ENCODE peak calls at places on chromosome 10, in ten cellular contexts. C is tibial artery, L is astrocyte of the spinal cord, R is IMR-90, N is endodermal cell, T is GM06990, I is right atrium auricular region, K is brain microvascular endothelial cell, Y is adrenal gland, S is ovary. Q is an unnamed sample.

GRCh38 chr10:114711487-114712250 is 53.6 kb upstream of the ABLIM1 start:
- DNase-seq in R (no peak), T (no peak), C (no peak), L (no peak), I (no peak), Y (no peak), N (no peak), K (no peak), S (no peak), Q (no peak)

GRCh38 chr10:102918817-102919236 is 733 bp downstream of the CNNM2 start:
- DNase-seq in C (peak), Y (peak), L (no peak), K (no peak), S (no peak), R (no peak), T (no peak), I (no peak), N (peak), Q (no peak)

GRCh38 chr10:77037735-77038411 is 599.7 kb downstream of the KCNMA1 start:
- DNase-seq in R (no peak), C (no peak), T (no peak), K (no peak), I (no peak), Y (no peak), L (no peak), S (no peak), N (no peak), Q (no peak)

GRCh38 chr10:117925369-117925768 is 121.4 kb downstream of the RAB11FIP2 start:
- DNase-seq in N (no peak), R (no peak), L (no peak), T (no peak), C (no peak), Y (no peak), K (no peak), I (no peak), S (no peak), Q (no peak)

GRCh38 chr10:20871970-20872369 is 25.1 kb downstream of the NEBL start:
- DNase-seq in C (no peak), N (no peak), T (no peak), Y (no peak), S (no peak), R (no peak), I (no peak), L (no peak), K (no peak), Q (no peak)

GRCh38 chr10:121536271-121536918 is 61.8 kb downstream of the FGFR2 start:
- DNase-seq in L (no peak), S (no peak), K (no peak), T (no peak), N (no peak), R (no peak), Y (no peak), C (peak), I (no peak), Q (no peak)

GRCh38 chr10:34696423-34696822 is 118.7 kb downstream of the PARD3 start:
- DNase-seq in I (no peak), T (no peak), N (no peak), C (no peak), R (peak), K (peak), Y (no peak), L (peak), S (no peak), Q (peak)

GRCh38 chr10:71217266-71218045 is 5.1 kb downstream of the UNC5B start:
- DNase-seq in R (no peak), L (peak), I (peak), N (peak), C (no peak), Y (peak), T (no peak), K (no peak), S (peak), Q (no peak)

GRCh38 chr10:78025685-78026364 is 3.5 kb downstream of the POLR3A start:
- DNase-seq in I (no peak), T (no peak), R (peak), S (no peak), C (no peak), N (no peak), L (peak), K (peak), Y (no peak), Q (no peak)

GRCh38 chr10:11176746-11177145 is 159.1 kb downstream of the CELF2 start:
- DNase-seq in N (no peak), L (no peak), K (no peak), S (no peak), C (no peak), T (no peak), R (no peak), I (no peak), Y (no peak), Q (no peak)

GRCh38 chr10:116753759-116754158 is 11.4 kb upstream of the HSPA12A start:
- DNase-seq in L (no peak), R (peak), Y (peak), I (no peak), C (peak), N (no peak), T (no peak), S (no peak), K (peak), Q (no peak)

GRCh38 chr10:8758029-8758428 is 703.5 kb downstream of the GATA3 start:
- DNase-seq in L (peak), T (no peak), C (no peak), N (no peak), I (no peak), R (no peak), K (no peak), Y (no peak), S (no peak), Q (no peak)

GRCh38 chr10:7033031-7033430 is 377.8 kb downstream of the SFMBT2 start:
- DNase-seq in I (no peak), Y (no peak), S (no peak), K (no peak), L (no peak), R (no peak), T (no peak), N (no peak), C (no peak), Q (no peak)

GRCh38 chr10:103855424-103855823 is at the start of gene SH3PXD2A:
- DNase-seq in Y (no peak), I (no peak), S (peak), K (no peak), C (no peak), L (peak), R (no peak), T (no peak), N (peak), Q (no peak)

GRCh38 chr10:64840341-64840740 is 1319.1 kb downstream of the REEP3 start:
- DNase-seq in R (no peak), N (no peak), L (no peak), K (no peak), S (no peak), Y (no peak), C (no peak), I (no peak), T (no peak), Q (no peak)

GRCh38 chr10:62506371-62506770 is 132.2 kb downstream of the ZNF365 start:
- DNase-seq in L (no peak), Y (no peak), C (no peak), K (no peak), S (no peak), N (no peak), I (no peak), T (no peak), R (no peak), Q (no peak)

GRCh38 chr10:26937371-26937770 is 76.6 kb upstream of the ABI1 start:
- DNase-seq in Y (no peak), I (no peak), C (no peak), S (no peak), R (no peak), T (peak), L (no peak), N (no peak), K (no peak), Q (no peak)

GRCh38 chr10:132446661-132447445 is 49.9 kb downstream of the PWWP2B start:
- DNase-seq in Y (peak), S (no peak), T (peak), I (no peak), R (peak), L (no peak), N (peak), K (no peak), C (no peak), Q (peak)
- H3K4me3 ChIP-seq in Y (no peak), S (no peak), T (no peak), I (no peak), R (no peak), L (no peak), N (no peak), K (no peak), C (no peak), Q (no peak)

DNA sequence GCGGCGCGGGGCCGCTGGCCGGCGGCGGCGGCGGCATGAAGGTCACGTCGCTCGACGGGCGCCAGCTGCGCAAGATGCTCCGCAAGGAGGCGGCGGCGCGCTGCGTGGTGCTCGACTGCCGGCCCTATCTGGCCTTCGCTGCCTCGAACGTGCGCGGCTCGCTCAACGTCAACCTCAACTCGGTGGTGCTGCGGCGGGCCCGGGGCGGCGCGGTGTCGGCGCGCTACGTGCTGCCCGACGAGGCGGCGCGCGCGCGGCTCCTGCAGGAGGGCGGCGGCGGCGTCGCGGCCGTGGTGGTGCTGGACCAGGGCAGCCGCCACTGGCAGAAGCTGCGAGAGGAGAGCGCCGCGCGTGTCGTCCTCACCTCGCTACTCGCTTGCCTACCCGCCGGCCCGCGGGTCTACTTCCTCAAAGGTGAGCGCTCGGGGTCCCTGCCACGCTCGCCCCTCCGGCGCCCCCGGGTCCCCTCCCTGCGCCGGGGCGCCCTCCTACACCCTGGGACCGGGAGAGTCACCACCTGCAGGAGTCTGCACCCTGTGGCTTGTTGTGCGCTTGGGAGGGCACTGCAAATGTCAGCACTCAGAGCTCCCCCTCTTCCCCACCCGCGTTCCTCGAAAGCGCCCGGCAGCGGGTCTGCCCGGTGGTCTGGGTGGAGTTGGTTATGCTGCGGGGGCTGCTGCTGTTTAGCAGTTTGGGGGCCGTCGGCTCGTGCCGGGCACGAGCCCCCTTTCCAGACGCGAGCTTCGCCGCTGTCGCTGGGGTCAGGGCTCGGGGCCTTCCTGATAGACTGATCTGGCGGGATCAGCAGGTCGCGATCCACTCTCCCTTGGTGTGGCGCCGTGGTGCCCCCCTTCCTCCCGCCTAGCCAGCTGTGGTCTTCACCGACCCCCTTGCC is 627 bp downstream of the DUSP5 start:
- DNase-seq in T (peak), K (no peak), Y (peak), N (peak), L (peak), R (peak), S (peak), I (no peak), C (peak), Q (peak)
- TF ChIP-seq CTCF in T (no peak), K (no peak), Y (no peak), N (no peak), L (no peak), R (no peak), S (peak), I (no peak), C (no peak), Q (no peak)

GRCh38 chr10:5187852-5188251 is 2.9 kb upstream of the AKR1C8 start:
- DNase-seq in K (no peak), I (no peak), T (no peak), N (no peak), C (no peak), R (no peak), L (no peak), S (no peak), Y (no peak), Q (no peak)

GRCh38 chr10:5188358-5188757 is 3.4 kb upstream of the AKR1C8 start:
- DNase-seq in N (no peak), L (no peak), T (no peak), I (no peak), C (no peak), K (no peak), Y (no peak), S (no peak), R (no peak), Q (no peak)

GRCh38 chr10:5184987-5185386 is at the start of gene AKR1C8:
- DNase-seq in Y (no peak), K (no peak), I (no peak), N (no peak), L (no peak), T (no peak), R (no peak), S (no peak), C (no peak), Q (no peak)

GRCh38 chr10:5183923-5184322 is 1.0 kb downstream of the AKR1C8 start:
- DNase-seq in K (no peak), R (no peak), N (no peak), L (no peak), I (no peak), T (no peak), Y (no peak), S (no peak), C (no peak), Q (no peak)
- H3K4me3 ChIP-seq in K (no peak), R (no peak), N (peak), L (no peak), I (no peak), T (no peak), Y (no peak), S (no peak), C (no peak), Q (no peak)

DNA sequence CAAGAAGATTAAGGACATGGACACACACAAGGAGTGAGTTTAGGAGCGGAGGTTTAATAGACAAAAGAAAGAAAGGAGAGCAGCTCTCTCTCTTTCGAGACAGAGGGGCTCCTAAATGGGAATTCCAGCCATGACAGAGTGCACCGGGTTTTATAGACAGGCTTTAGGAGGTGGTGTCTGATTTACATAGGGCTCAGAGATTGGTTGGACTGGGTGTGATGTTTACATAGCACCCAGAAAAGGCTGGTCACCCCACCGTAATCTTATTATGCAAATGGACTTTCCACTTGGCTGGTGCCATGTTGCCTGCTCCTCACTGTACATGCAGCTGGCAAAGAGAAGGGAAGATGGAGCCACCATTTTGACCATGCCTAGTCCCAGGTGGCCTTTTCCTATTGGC is 28.4 kb upstream of the MRC1 start:
- DNase-seq in K (no peak), N (no peak), I (no peak), T (no peak), R (no peak), Y (no peak), L (no peak), C (no peak), S (no peak), Q (no peak)
- TF ChIP-seq CTCF in K (no peak), N (no peak), I (no peak), T (no peak), R (no peak), Y (no peak), L (no peak), C (no peak), S (no peak), Q (no peak)